ENCODE peak calls at places on chromosomes 5 and 9, in nine cellular contexts. V is endodermal cell; N is CD4-positive, alpha-beta T cell; Z is heart left ventricle; G is H9; L is tibial nerve; E is breast epithelium; D is AG10803; C is lower leg skin. R is an unnamed sample.

GRCh38 chr9:437066-438015 is 222.7 kb downstream of the DOCK8 start:
- DNase-seq in V (no peak), N (no peak), Z (no peak), G (no peak), L (no peak), E (no peak), D (peak), C (no peak), R (no peak)

GRCh38 chr5:78533356-78533755 is 115.2 kb downstream of the LHFPL2 start:
- DNase-seq in V (no peak), N (no peak), Z (no peak), G (no peak), L (no peak), E (no peak), D (no peak), C (no peak), R (no peak)

GRCh38 chr9:101356619-101357018 is 28.2 kb downstream of the BAAT start:
- DNase-seq in V (no peak), N (no peak), Z (no peak), G (no peak), L (no peak), E (no peak), D (no peak), C (no peak), R (no peak)

GRCh38 chr5:135195267-135195603 is 161.2 kb upstream of the PITX1 start:
- DNase-seq in V (no peak), N (no peak), Z (no peak), G (no peak), L (no peak), E (no peak), D (peak), C (no peak), R (no peak)

GRCh38 chr9:38280251-38280800 is 112.2 kb upstream of the ALDH1B1 start:
- DNase-seq in V (no peak), N (no peak), Z (no peak), G (no peak), L (no peak), E (no peak), D (no peak), C (peak), R (no peak)

GRCh38 chr9:91905958-91906585 is 44.0 kb downstream of the ROR2 start:
- DNase-seq in V (no peak), N (peak), Z (peak), G (no peak), L (no peak), E (no peak), D (no peak), C (peak), R (no peak)

GRCh38 chr9:4748612-4749011 is 7.6 kb upstream of the AK3 start:
- DNase-seq in V (no peak), N (no peak), Z (no peak), G (no peak), L (no peak), E (no peak), D (no peak), C (no peak), R (no peak)

GRCh38 chr5:30866142-30866541 is 327.3 kb upstream of the CDH6 start:
- DNase-seq in V (no peak), N (no peak), Z (no peak), G (no peak), L (no peak), E (no peak), D (no peak), C (no peak), R (no peak)

GRCh38 chr9:63859475-63860215 is 1425.4 kb downstream of the FOXD4L5 start:
- DNase-seq in V (no peak), N (no peak), Z (peak), G (no peak), L (no peak), E (peak), D (no peak), C (no peak), R (no peak)

GRCh38 chr9:76873056-76873792 is 32.7 kb downstream of the PRUNE2 start:
- DNase-seq in V (peak), N (no peak), Z (no peak), G (peak), L (no peak), E (no peak), D (peak), C (no peak), R (no peak)

GRCh38 chr9:25994605-25995004 is 316.4 kb upstream of the TUSC1 start:
- DNase-seq in V (no peak), N (no peak), Z (no peak), G (no peak), L (no peak), E (no peak), D (no peak), C (no peak), R (no peak)

DNA sequence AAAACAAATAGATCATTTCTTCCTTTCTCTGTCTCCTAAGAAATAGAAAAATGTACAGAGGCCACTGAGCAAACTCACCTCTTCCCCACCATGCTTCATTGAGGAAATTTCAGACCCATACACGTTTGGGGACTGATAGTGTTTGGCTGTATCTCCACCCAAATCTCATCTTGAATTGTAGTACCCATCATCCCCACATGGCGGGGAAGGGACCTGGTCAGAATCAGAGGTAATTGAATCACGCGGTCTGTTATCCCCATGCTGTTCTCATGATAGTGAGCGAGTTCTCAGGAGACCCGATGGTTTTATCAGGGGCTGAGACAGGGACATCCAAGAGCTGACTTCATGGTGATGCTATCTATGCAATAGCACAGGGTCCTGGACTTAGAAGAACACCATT is 1655.8 kb downstream of the MAT2B start:
- DNase-seq in V (peak), N (no peak), Z (no peak), G (peak), L (no peak), E (no peak), D (no peak), C (no peak), R (no peak)
- TF ChIP-seq CTCF in V (peak), N (no peak), Z (no peak), G (peak), L (no peak), E (no peak), D (no peak), C (no peak), R (peak)

GRCh38 chr5:9105851-9106250 is 440.0 kb downstream of the SEMA5A start:
- DNase-seq in V (no peak), N (no peak), Z (no peak), G (no peak), L (no peak), E (no peak), D (no peak), C (no peak), R (no peak)
- TF ChIP-seq CTCF in V (no peak), N (no peak), Z (no peak), G (no peak), L (no peak), E (no peak), D (no peak), C (no peak), R (no peak)

GRCh38 chr5:56447656-56448055 is 214.5 kb upstream of the ANKRD55 start:
- DNase-seq in V (no peak), N (no peak), Z (no peak), G (no peak), L (no peak), E (no peak), D (no peak), C (no peak), R (no peak)

GRCh38 chr5:56446728-56447127 is 213.6 kb upstream of the ANKRD55 start:
- DNase-seq in V (no peak), N (no peak), Z (no peak), G (no peak), L (no peak), E (no peak), D (no peak), C (no peak), R (no peak)

GRCh38 chr5:56443826-56444225 is 210.7 kb upstream of the ANKRD55 start:
- DNase-seq in V (no peak), N (no peak), Z (no peak), G (no peak), L (no peak), E (no peak), D (no peak), C (no peak), R (no peak)

GRCh38 chr5:56449071-56449470 is 215.9 kb upstream of the ANKRD55 start:
- DNase-seq in V (no peak), N (no peak), Z (no peak), G (no peak), L (no peak), E (no peak), D (peak), C (no peak), R (no peak)

GRCh38 chr5:56447232-56447631 is 214.1 kb upstream of the ANKRD55 start:
- DNase-seq in V (no peak), N (no peak), Z (no peak), G (no peak), L (no peak), E (no peak), D (no peak), C (no peak), R (no peak)
- TF ChIP-seq CTCF in V (no peak), N (no peak), Z (no peak), G (no peak), L (no peak), E (no peak), D (no peak), C (no peak), R (no peak)

GRCh38 chr5:141155540-141156374 is 5.9 kb downstream of the PCDHB6 start:
- DNase-seq in V (peak), N (no peak), Z (no peak), G (peak), L (no peak), E (no peak), D (no peak), C (no peak), R (no peak)
- TF ChIP-seq CTCF in V (peak), N (no peak), Z (peak), G (peak), L (no peak), E (no peak), D (no peak), C (no peak), R (peak)

GRCh38 chr5:157116483-157116954 is 7.7 kb upstream of the HAVCR2 start:
- DNase-seq in V (no peak), N (no peak), Z (no peak), G (no peak), L (no peak), E (no peak), D (no peak), C (peak), R (no peak)
- TF ChIP-seq CTCF in V (no peak), N (no peak), Z (no peak), G (no peak), L (no peak), E (no peak), D (no peak), C (no peak), R (no peak)

GRCh38 chr5:74205745-74206570 is 434.6 kb downstream of the ENC1 start:
- DNase-seq in V (no peak), N (no peak), Z (no peak), G (no peak), L (no peak), E (no peak), D (peak), C (no peak), R (no peak)
- TF ChIP-seq CTCF in V (no peak), N (no peak), Z (no peak), G (no peak), L (no peak), E (no peak), D (no peak), C (no peak), R (no peak)

GRCh38 chr9:125261501-125262216 is at the start of gene GAPVD1:
- DNase-seq in V (peak), N (peak), Z (peak), G (peak), L (peak), E (peak), D (peak), C (peak), R (peak)
- TF ChIP-seq CTCF in V (peak), N (no peak), Z (peak), G (peak), L (peak), E (no peak), D (peak), C (peak), R (peak)